ENCODE peak calls at places on chromosome 10, in seven cellular contexts. L, S, V, H, F, B and E are unnamed samples.

GRCh38 chr10:62665771-62666170 is 138.7 kb upstream of the ADO start:
- DNase-seq in V (no peak), B (no peak), L (peak), F (no peak), S (no peak), H (no peak), E (no peak)

GRCh38 chr10:43878386-43878785 is 229.7 kb upstream of the ZNF32 start:
- DNase-seq in B (no peak), S (no peak), V (no peak), H (no peak), F (no peak), L (no peak), E (peak)

GRCh38 chr10:28120043-28120749 is 121.3 kb upstream of the ODAD2 start:
- DNase-seq in V (no peak), S (no peak), H (no peak), B (no peak), L (no peak), F (no peak), E (no peak)

GRCh38 chr10:85959239-85959638 is 407.4 kb downstream of the GRID1 start:
- DNase-seq in B (no peak), H (no peak), V (no peak), F (no peak), S (no peak), L (no peak), E (no peak)

GRCh38 chr10:89069589-89069988 is 79.0 kb downstream of the FAS start:
- DNase-seq in B (no peak), H (no peak), S (no peak), F (no peak), L (no peak), V (no peak), E (no peak)

GRCh38 chr10:100076750-100077149 is 4.9 kb downstream of the CPN1 start:
- DNase-seq in V (no peak), F (no peak), H (no peak), L (no peak), B (no peak), S (no peak), E (no peak)

GRCh38 chr10:117442944-117443676 is 67.9 kb upstream of the PDZD8 start:
- DNase-seq in V (peak), B (peak), S (peak), F (no peak), L (peak), H (peak), E (peak)

GRCh38 chr10:71457908-71458307 is 61.2 kb downstream of the CDH23 start:
- DNase-seq in B (no peak), L (no peak), V (no peak), F (no peak), S (no peak), H (no peak), E (no peak)

GRCh38 chr10:49089789-49090595 is 25.3 kb downstream of the VSTM4 start:
- DNase-seq in S (no peak), L (no peak), V (no peak), H (no peak), F (no peak), B (no peak), E (peak)

GRCh38 chr10:127580822-127581221 is 31.7 kb downstream of the NPS start:
- DNase-seq in B (no peak), H (no peak), S (no peak), L (no peak), V (no peak), F (no peak), E (no peak)

GRCh38 chr10:24382979-24383663 is 174.2 kb downstream of the KIAA1217 start:
- DNase-seq in V (no peak), B (no peak), F (no peak), H (peak), S (no peak), L (no peak), E (no peak)